ENCODE peak calls at places on chromosomes 1 and 21, in seven cellular contexts. X, U, D, R, N, W and B are unnamed samples.

GRCh38 chr1:28172690-28173150 is 3.8 kb downstream of the PTAFR start:
- DNase-seq in X (no peak), U (no peak), D (peak), R (peak), N (no peak), W (no peak), B (no peak)

GRCh38 chr1:18907021-18907913 is 4.9 kb upstream of the ALDH4A1 start:
- DNase-seq in X (no peak), U (peak), D (peak), R (peak), N (peak), W (peak), B (peak)

GRCh38 chr1:156194300-156194652 is 372 bp downstream of the SLC25A44 start:
- DNase-seq in X (no peak), U (no peak), D (no peak), R (peak), N (no peak), W (no peak), B (no peak)

GRCh38 chr1:195584870-195585624 is 1023.2 kb downstream of the KCNT2 start:
- DNase-seq in X (no peak), U (no peak), D (no peak), R (no peak), N (no peak), W (no peak), B (peak)

GRCh38 chr1:219659682-219660081 is 46.8 kb upstream of the ZC3H11B start:
- DNase-seq in X (no peak), U (no peak), D (no peak), R (no peak), N (no peak), W (no peak), B (peak)

GRCh38 chr1:16013220-16013907 is 4.5 kb downstream of the HSPB7 start:
- DNase-seq in X (no peak), U (peak), D (peak), R (peak), N (peak), W (peak), B (peak)

GRCh38 chr1:97094257-97094972 is 372.8 kb downstream of the PTBP2 start:
- DNase-seq in X (no peak), U (peak), D (no peak), R (no peak), N (no peak), W (peak), B (peak)

GRCh38 chr1:28668191-28668955 is at the start of gene GMEB1:
- DNase-seq in X (peak), U (peak), D (peak), R (peak), N (peak), W (peak), B (peak)

GRCh38 chr1:29284286-29284960 is 48.1 kb downstream of the PTPRU start:
- DNase-seq in X (no peak), U (no peak), D (no peak), R (peak), N (no peak), W (no peak), B (no peak)

GRCh38 chr1:219931033-219931432 is 2.7 kb upstream of the SLC30A10 start:
- DNase-seq in X (no peak), U (no peak), D (no peak), R (no peak), N (no peak), W (no peak), B (no peak)

GRCh38 chr1:242569867-242570266 is 45.4 kb upstream of the PLD5 start:
- DNase-seq in X (no peak), U (no peak), D (no peak), R (no peak), N (no peak), W (no peak), B (no peak)

GRCh38 chr1:68049941-68050878 is at the start of gene DIRAS3:
- DNase-seq in X (no peak), U (peak), D (no peak), R (peak), N (no peak), W (no peak), B (peak)

GRCh38 chr1:220950576-220950975 is 71.3 kb downstream of the HLX start:
- DNase-seq in X (no peak), U (no peak), D (no peak), R (no peak), N (no peak), W (no peak), B (peak)

GRCh38 chr1:51506537-51506936 is 12.5 kb downstream of the EPS15 start:
- DNase-seq in X (no peak), U (peak), D (no peak), R (no peak), N (no peak), W (no peak), B (peak)

GRCh38 chr1:10962483-10962882 is 50.0 kb upstream of the TARDBP start:
- DNase-seq in X (no peak), U (no peak), D (no peak), R (no peak), N (no peak), W (no peak), B (peak)

GRCh38 chr1:53599461-53599860 is 139.5 kb downstream of the GLIS1 start:
- DNase-seq in X (no peak), U (no peak), D (no peak), R (peak), N (no peak), W (no peak), B (no peak)

GRCh38 chr1:14787604-14788003 is 189.1 kb downstream of the KAZN start:
- DNase-seq in X (no peak), U (no peak), D (no peak), R (no peak), N (no peak), W (no peak), B (no peak)

GRCh38 chr1:33111965-33112364 is 31.0 kb downstream of the AZIN2 start:
- DNase-seq in X (no peak), U (no peak), D (no peak), R (no peak), N (no peak), W (no peak), B (peak)

GRCh38 chr21:27134513-27134912 is 167.6 kb upstream of the ADAMTS5 start:
- DNase-seq in X (no peak), U (no peak), D (no peak), R (no peak), N (no peak), W (no peak), B (peak)

GRCh38 chr1:62064831-62065230 is 129.8 kb upstream of the L1TD1 start:
- DNase-seq in X (no peak), U (no peak), D (no peak), R (no peak), N (no peak), W (no peak), B (no peak)

GRCh38 chr1:218366322-218367052 is 21.4 kb downstream of the TGFB2 start:
- DNase-seq in X (no peak), U (no peak), D (no peak), R (no peak), N (no peak), W (no peak), B (no peak)

GRCh38 chr1:121483234-121483633 is 298.5 kb downstream of the SRGAP2C start:
- DNase-seq in X (no peak), U (no peak), D (no peak), R (no peak), N (no peak), W (no peak), B (no peak)

GRCh38 chr1:201905234-201905890 is 16.7 kb downstream of the SHISA4 start:
- DNase-seq in X (no peak), U (no peak), D (no peak), R (peak), N (no peak), W (no peak), B (no peak)

GRCh38 chr1:72431810-72432209 is 149.5 kb upstream of the NEGR1 start:
- DNase-seq in X (no peak), U (no peak), D (no peak), R (no peak), N (no peak), W (no peak), B (no peak)

GRCh38 chr1:228249508-228250305 is 41.9 kb downstream of the OBSCN start:
- DNase-seq in X (no peak), U (no peak), D (no peak), R (no peak), N (no peak), W (no peak), B (no peak)